ENCODE peak calls at places on chromosomes 11 and 22, in ten cellular contexts. B is fibroblast of mammary gland, V is Peyer's patch, T is left ventricle myocardium inferior, I is astrocyte of the spinal cord, U is HL-60, Q is body of pancreas, G is GM12878, N is dorsolateral prefrontal cortex, X is fibroblast of the aortic adventitia. R is an unnamed sample.

GRCh38 chr11:116438651-116439479 is 333.9 kb downstream of the BUD13 start:
- DNase-seq in T (no peak), Q (no peak), B (no peak), N (no peak), X (no peak), I (no peak), G (no peak), V (no peak), U (no peak), R (no peak)

GRCh38 chr11:69207165-69207889 is 51.6 kb downstream of the SMIM38 start:
- DNase-seq in U (no peak), Q (no peak), X (no peak), I (no peak), T (no peak), G (no peak), V (no peak), B (no peak), N (no peak), R (no peak)

GRCh38 chr11:3132831-3133455 is 32.2 kb downstream of the OSBPL5 start:
- DNase-seq in N (peak; percentile 37), T (peak; percentile 9), G (no peak), I (no peak), V (no peak), B (no peak), Q (no peak), X (no peak), U (no peak), R (no peak)

GRCh38 chr22:23055448-23056179 is 14.7 kb upstream of the GNAZ start:
- DNase-seq in G (no peak), U (no peak), Q (no peak), N (no peak), I (no peak), X (no peak), T (no peak), B (no peak), V (no peak), R (no peak)

GRCh38 chr22:35253946-35254345 is 3.3 kb upstream of the HMGXB4 start:
- DNase-seq in V (no peak), N (no peak), I (no peak), T (no peak), U (no peak), Q (no peak), X (no peak), B (no peak), G (no peak), R (no peak)

GRCh38 chr22:40247976-40248375 is 70.3 kb downstream of the TNRC6B start:
- DNase-seq in X (no peak), Q (no peak), U (no peak), B (no peak), N (no peak), V (no peak), G (no peak), T (no peak), I (no peak), R (no peak)

GRCh38 chr11:17378655-17379054 is 9.8 kb downstream of the KCNJ11 start:
- DNase-seq in G (no peak), B (no peak), Q (no peak), V (no peak), N (no peak), X (no peak), I (no peak), T (no peak), U (no peak), R (no peak)

GRCh38 chr11:74647404-74647803 is 55.0 kb downstream of the POLD3 start:
- DNase-seq in G (no peak), B (peak; percentile 61), N (no peak), U (no peak), Q (no peak), T (no peak), X (no peak), V (no peak), I (peak; percentile 38), R (no peak)

GRCh38 chr22:24996420-24996952 is 44.0 kb downstream of the KIAA1671 start:
- DNase-seq in I (peak; percentile 53), Q (no peak), X (peak; percentile 61), N (no peak), V (no peak), T (no peak), U (no peak), G (no peak), B (peak; percentile 23), R (no peak)

GRCh38 chr11:19241260-19242183 is 777 bp upstream of the E2F8 start:
- DNase-seq in V (peak; percentile 67), U (no peak), X (no peak), Q (peak; percentile 37), T (peak; percentile 30), B (no peak), I (peak; percentile 6), N (no peak), G (no peak), R (no peak)

GRCh38 chr22:50544746-50545253 is 899 bp upstream of the KLHDC7B start:
- DNase-seq in V (no peak), X (no peak), N (no peak), I (no peak), Q (no peak), U (no peak), G (no peak), T (no peak), B (no peak), R (no peak)

DNA sequence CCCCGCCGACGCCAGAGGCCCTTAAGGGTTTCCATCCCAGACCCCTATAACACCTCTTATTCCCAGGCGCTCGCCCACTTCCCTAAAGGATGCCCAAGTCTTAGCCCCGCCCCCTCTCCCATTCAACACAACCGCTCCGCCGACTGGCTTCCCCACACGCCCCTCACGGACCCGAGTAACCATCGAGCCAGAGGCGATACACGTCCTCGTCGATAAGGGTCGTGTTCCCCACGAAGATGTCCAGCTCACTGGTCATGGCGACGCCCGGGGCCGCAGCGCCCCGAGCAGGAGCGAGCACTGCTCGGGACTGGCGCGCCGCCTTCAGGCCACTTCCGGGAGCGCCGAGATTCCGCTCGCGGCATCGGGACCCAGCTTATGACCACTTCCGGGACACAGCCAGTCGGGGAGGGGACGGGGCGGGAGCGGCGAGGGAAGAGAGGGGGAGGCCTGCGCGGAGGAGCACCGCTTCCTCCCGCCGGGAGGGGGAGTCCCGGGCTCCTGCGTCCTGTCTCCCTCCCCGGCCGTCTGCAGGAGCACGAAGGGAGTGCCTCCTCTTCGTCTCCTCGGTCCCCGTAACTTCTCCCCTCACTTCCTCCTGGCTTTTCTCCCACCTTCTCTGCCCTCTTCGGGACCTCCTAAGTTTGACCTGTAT is at the start of gene FIBP:
- DNase-seq in X (peak; percentile 95), U (peak; percentile 95), N (peak; percentile 97), V (peak; percentile 99), B (peak; percentile 95), G (peak; percentile 83), Q (peak; percentile 98), T (peak; percentile 98), I (peak; percentile 99), R (peak; percentile 87)
- TF ChIP-seq CTCF in X (peak; percentile 76), U (peak; percentile 59), N (peak; percentile 93), V (peak; percentile 97), B (peak; percentile 48), G (peak; percentile 78), Q (peak; percentile 90), T (peak; percentile 84), I (peak; percentile 77), R (peak; percentile 84)

GRCh38 chr11:27039873-27040272 is 742 bp upstream of the BBOX1 start:
- DNase-seq in B (no peak), Q (no peak), U (no peak), V (no peak), I (no peak), T (no peak), G (no peak), X (no peak), N (no peak), R (no peak)

GRCh38 chr11:27040302-27041115 is at the start of gene BBOX1:
- DNase-seq in G (no peak), X (no peak), V (no peak), I (no peak), Q (peak; percentile 19), B (no peak), U (no peak), T (no peak), N (no peak), R (no peak)

GRCh38 chr11:27046956-27047355 is 6.3 kb downstream of the BBOX1 start:
- DNase-seq in Q (no peak), U (no peak), G (no peak), T (no peak), N (no peak), X (no peak), V (no peak), B (no peak), I (no peak), R (no peak)

DNA sequence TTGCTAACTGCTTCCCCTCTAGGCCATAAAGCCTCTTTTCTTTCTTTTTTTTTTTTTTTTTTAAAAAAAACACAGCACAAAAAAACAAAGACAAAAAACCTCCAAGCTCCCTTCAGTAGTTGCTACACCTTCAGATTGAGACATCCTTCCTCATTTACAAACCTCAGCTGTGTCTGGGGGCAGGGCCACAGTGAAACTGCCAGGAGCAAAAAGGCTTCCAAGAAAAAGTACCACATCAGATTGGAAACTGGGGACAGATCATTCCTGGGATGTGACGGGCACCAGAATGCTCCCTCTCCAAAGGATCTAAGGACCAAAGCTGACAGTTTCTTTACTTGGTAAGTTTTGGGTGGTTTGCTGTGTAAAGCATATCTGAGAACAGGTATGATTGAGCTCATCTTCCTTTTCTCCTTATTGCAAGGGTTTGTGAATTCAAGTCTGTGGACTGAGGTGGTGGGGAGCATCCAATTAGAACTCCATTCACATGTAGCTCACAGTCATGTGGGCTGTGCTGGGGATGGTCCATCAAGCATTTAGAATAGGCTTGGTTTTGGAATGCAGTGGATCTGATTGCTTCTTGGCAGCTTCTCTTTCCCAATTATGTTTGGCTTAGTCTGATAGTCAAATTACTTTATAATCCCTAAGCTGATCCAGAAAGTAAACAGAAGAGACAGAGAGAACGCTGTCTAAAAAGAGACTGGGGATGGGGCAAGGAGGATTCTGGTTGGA is 690 bp downstream of the BBOX1 start:
- DNase-seq in B (no peak), U (no peak), N (no peak), Q (no peak), T (no peak), I (no peak), G (no peak), V (no peak), X (no peak), R (no peak)
- H3K4me3 ChIP-seq in B (no peak overlapping the region), U (no peak overlapping the region), N (no peak overlapping the region), Q (no peak overlapping the region), T (no peak overlapping the region), I (no peak overlapping the region), G (no peak overlapping the region), V (no peak overlapping the region), X (no peak overlapping the region), R (no peak overlapping the region)

DNA sequence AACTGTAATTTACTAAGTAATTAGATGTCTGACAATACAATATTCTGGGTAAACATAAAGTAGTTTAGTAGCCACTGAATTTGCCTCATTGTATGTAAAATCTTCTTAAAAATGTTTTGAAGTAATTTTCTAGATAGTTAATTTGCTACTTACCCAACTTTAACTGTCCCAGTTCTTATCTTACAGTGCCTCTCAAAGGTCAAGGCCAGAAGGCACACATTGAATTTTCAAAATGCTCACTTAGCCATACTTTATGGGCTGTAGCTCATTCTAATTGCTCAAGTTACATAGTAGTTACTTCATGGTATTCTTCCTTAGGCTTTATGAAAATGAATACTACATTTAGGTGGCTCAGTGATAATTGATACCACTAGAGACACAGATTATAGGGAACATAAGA is 666.6 kb downstream of the CNTN5 start:
- DNase-seq in N (no peak), G (no peak), T (no peak), X (no peak), I (no peak), U (no peak), Q (no peak), V (no peak), B (no peak), R (no peak)
- TF ChIP-seq CTCF in N (no peak), G (peak; percentile 30), T (no peak), X (no peak), I (peak; percentile 6), U (no peak), Q (no peak), V (no peak), B (no peak), R (no peak)

GRCh38 chr11:128021304-128022006 is 565.9 kb downstream of the ETS1 start:
- DNase-seq in I (no peak), B (no peak), N (no peak), G (no peak), V (no peak), T (no peak), U (no peak), Q (no peak), X (peak; percentile 46), R (no peak)
- H3K4me3 ChIP-seq in I (no peak overlapping the region), B (no peak overlapping the region), N (no peak overlapping the region), G (no peak overlapping the region), V (no peak overlapping the region), T (no peak overlapping the region), U (no peak overlapping the region), Q (no peak overlapping the region), X (no peak overlapping the region), R (no peak overlapping the region)

R was measured in GM12864.